ENCODE peak calls at places on chromosomes 11 and 22, in seven cellular contexts. C, D, E, J, S, T and L are unnamed samples.

GRCh38 chr22:20058989-20059770 is 20.9 kb upstream of the DGCR8 start:
- DNase-seq in J (no peak), S (no peak), E (no peak), D (no peak), C (no peak), T (no peak), L (no peak)

GRCh38 chr11:119744577-119744976 is 15.6 kb upstream of the NECTIN1 start:
- DNase-seq in S (no peak), C (no peak), E (peak), T (no peak), D (no peak), J (no peak), L (no peak)

GRCh38 chr22:21762712-21763581 is 27.4 kb upstream of the YPEL1 start:
- DNase-seq in T (no peak), J (no peak), E (no peak), S (no peak), D (no peak), C (no peak), L (no peak)

GRCh38 chr11:69703711-69704507 is at the start of gene FGF19:
- DNase-seq in S (no peak), C (no peak), T (no peak), E (peak), D (no peak), J (no peak), L (no peak)

GRCh38 chr11:6812391-6813005 is 13.0 kb upstream of the OR6A2 start:
- DNase-seq in J (no peak), T (peak), D (no peak), E (no peak), S (peak), C (peak), L (no peak)

GRCh38 chr11:10990160-10990559 is 132.3 kb upstream of the ZBED5 start:
- DNase-seq in T (peak), E (no peak), S (no peak), C (no peak), D (no peak), J (no peak), L (no peak)

GRCh38 chr22:38165929-38166593 is 15.6 kb downstream of the PLA2G6 start:
- DNase-seq in S (no peak), D (no peak), C (no peak), J (no peak), E (no peak), T (no peak), L (no peak)

GRCh38 chr11:92225206-92225562 is 566 bp downstream of the FAT3 start:
- DNase-seq in C (no peak), T (no peak), D (no peak), E (no peak), J (peak), S (no peak), L (no peak)

GRCh38 chr11:116192509-116193206 is 580.1 kb downstream of the BUD13 start:
- DNase-seq in C (no peak), E (peak), J (no peak), T (no peak), S (no peak), D (no peak), L (no peak)
- H3K4me3 ChIP-seq in C (no peak), E (no peak), J (peak), T (no peak), S (no peak), D (peak), L (no peak)

GRCh38 chr22:29994027-29994715 is 86.1 kb upstream of the HORMAD2 start:
- DNase-seq in T (peak), S (peak), C (no peak), D (no peak), E (no peak), J (no peak), L (no peak)
- TF ChIP-seq CTCF in T (no peak), S (no peak), C (no peak), D (no peak), E (no peak), J (no peak), L (peak)

GRCh38 chr22:31286360-31287255 is 5.7 kb downstream of the PIK3IP1 start:
- DNase-seq in J (no peak), S (no peak), E (no peak), T (no peak), D (no peak), C (no peak), L (no peak)

GRCh38 chr22:31290494-31291402 is 1.5 kb downstream of the PIK3IP1 start:
- DNase-seq in C (peak), S (peak), D (peak), E (peak), J (peak), T (peak), L (no peak)

GRCh38 chr22:31289335-31289734 is 3.0 kb downstream of the PIK3IP1 start:
- DNase-seq in E (peak), T (no peak), J (no peak), C (no peak), D (no peak), S (no peak), L (no peak)

GRCh38 chr22:31287818-31288495 is 4.3 kb downstream of the PIK3IP1 start:
- DNase-seq in S (no peak), D (no peak), J (no peak), E (no peak), T (peak), C (no peak), L (no peak)

DNA sequence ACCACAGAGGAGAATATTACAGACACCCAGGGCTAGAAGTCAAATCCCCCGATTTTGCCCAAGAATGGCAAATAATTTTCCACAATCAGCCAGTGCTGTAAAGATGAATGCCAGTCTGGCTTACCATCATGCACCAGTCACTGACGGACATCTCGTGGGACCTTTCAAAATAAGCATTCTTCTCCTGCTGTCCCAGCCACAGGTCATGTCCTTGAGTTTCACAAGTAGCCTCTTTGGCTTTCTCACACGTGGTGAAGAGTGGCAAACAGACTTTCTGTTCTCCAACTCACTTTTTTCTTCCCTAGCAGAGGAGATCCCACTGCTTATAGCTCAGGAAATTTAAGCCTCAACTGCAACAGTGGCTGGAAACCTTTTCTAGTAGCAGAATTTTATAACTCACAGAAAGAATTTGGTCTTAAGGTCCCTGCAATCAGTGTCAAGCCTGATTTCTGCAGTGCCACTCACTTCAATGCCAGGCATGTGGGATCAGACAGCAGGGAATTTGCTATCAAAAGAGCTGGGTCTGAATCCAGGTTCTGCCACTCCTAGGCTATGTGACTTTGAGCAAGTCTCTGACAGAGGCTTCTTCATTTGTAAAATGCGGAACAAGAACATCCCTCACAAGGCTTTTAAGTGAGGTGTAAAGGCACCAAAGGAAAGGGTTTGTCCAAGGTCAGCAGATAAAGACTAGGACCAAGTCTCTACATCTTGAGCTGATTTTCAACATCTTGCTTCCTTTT is 3.6 kb downstream of the PIK3IP1 start:
- DNase-seq in D (no peak), C (no peak), S (no peak), T (peak), E (no peak), J (no peak), L (no peak)
- H3K4me3 ChIP-seq in D (peak), C (no peak), S (no peak), T (no peak), E (peak), J (peak), L (no peak)

DNA sequence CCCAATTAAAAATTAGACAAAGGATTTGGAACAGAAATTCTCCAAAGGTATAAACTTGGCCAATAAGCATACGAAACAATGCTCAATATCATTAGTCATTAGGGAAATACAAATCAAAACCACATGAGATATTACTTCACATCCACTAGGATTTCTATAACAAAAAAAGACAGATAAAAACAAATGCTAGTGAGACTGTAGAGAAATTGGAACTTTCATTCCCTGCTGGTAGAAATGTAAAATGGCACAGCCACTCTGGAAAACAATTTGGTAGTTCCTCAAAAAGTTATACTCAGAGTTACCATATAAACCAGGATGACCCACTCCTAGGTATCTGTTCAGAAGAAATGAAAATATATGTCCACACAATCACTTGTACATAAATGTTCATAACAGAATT is 71.6 kb downstream of the RPL27A start:
- DNase-seq in J (no peak), D (no peak), T (no peak), S (no peak), E (no peak), C (no peak), L (no peak)
- TF ChIP-seq CTCF in J (peak), D (no peak), T (no peak), S (no peak), E (no peak), C (no peak), L (peak)

GRCh38 chr22:36351921-36352774 is 35.6 kb downstream of the MYH9 start:
- DNase-seq in C (no peak), S (no peak), E (no peak), T (no peak), J (no peak), D (no peak), L (no peak)
- H3K4me3 ChIP-seq in C (peak), S (no peak), E (no peak), T (no peak), J (no peak), D (no peak), L (no peak)

GRCh38 chr11:15913261-15913660 is 443.1 kb downstream of the SOX6 start:
- DNase-seq in D (no peak), J (no peak), T (no peak), E (no peak), C (no peak), S (no peak), L (no peak)
- TF ChIP-seq CTCF in D (peak), J (no peak), T (no peak), E (no peak), C (peak), S (no peak), L (no peak)

GRCh38 chr11:35282226-35282882 is 137.0 kb downstream of the SLC1A2 start:
- DNase-seq in T (no peak), D (no peak), C (no peak), S (no peak), J (no peak), E (no peak), L (no peak)
- H3K4me3 ChIP-seq in T (no peak), D (no peak), C (no peak), S (no peak), J (no peak), E (no peak), L (no peak)

DNA sequence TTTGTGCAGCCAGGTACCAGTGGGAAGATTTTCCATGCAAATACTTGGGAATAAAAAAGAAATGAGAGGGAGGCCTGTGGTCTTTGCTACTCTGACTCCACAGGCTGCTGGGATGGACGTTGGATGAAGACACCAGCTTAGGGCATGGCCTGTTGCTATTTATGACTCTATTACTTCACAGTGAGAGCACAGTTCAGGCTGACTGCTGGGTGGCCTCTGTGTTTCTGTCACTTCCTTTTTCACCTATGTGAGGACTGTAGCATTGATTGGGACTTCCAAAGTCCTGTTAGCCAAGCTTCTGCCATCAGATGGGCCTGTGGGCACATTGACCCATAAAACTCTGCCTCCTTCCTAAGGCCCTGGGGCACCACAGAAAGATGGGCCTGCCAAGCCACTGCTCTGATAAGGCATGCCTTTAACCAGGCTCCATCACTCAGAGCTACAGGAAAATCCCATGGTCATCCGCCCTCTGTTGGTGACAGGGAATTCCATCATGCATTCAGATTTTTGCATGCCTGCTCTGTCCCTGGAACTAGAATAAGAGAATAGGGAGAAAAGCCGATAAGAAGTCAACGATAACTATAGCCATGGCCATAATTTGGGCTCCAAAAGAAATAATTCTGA is 64.6 kb downstream of the KCNJ1 start:
- DNase-seq in S (peak), T (no peak), J (no peak), E (no peak), D (peak), C (no peak), L (no peak)
- TF ChIP-seq CTCF in S (peak), T (no peak), J (no peak), E (no peak), D (peak), C (peak), L (peak)

GRCh38 chr22:22897036-22897435 is 9.4 kb downstream of the IGLL5 start:
- DNase-seq in S (no peak), E (peak), C (no peak), D (no peak), T (no peak), J (no peak), L (no peak)

GRCh38 chr22:22894740-22895731 is 7.4 kb downstream of the IGLL5 start:
- DNase-seq in S (no peak), E (peak), D (no peak), J (no peak), T (no peak), C (no peak), L (no peak)

GRCh38 chr22:22896601-22897000 is 9.0 kb downstream of the IGLL5 start:
- DNase-seq in T (no peak), S (no peak), J (no peak), D (no peak), E (no peak), C (no peak), L (no peak)

GRCh38 chr22:22893891-22894739 is 6.5 kb downstream of the IGLL5 start:
- DNase-seq in J (no peak), S (no peak), D (no peak), E (peak), C (no peak), T (no peak), L (no peak)

GRCh38 chr22:22895776-22896445 is 8.3 kb downstream of the IGLL5 start:
- DNase-seq in T (no peak), J (no peak), E (peak), S (no peak), D (no peak), C (no peak), L (no peak)
- H3K4me3 ChIP-seq in T (no peak), J (no peak), E (no peak), S (no peak), D (no peak), C (no peak), L (no peak)

GRCh38 chr11:26106713-26107112 is 225.2 kb upstream of the ANO3 start:
- DNase-seq in D (no peak), J (no peak), S (no peak), E (no peak), C (no peak), T (no peak), L (no peak)
- TF ChIP-seq CTCF in D (no peak), J (no peak), S (no peak), E (no peak), C (no peak), T (no peak), L (no peak)